ENCODE peak calls at places on chromosomes 1 and 21, in nine cellular contexts. B is dermis blood vessel endothelial cell; T is dorsolateral prefrontal cortex; D is stimulated activated CD8-positive, alpha-beta memory T cell treated with anti-CD3 and anti-CD28 coated beads, Interleukin-15, amount 100 ng/mL, for 4 hours; H is HT1080; Q is RPMI8226; K is NCI-H1105 treated with DMSO at 0.1 percent for 48 hours; J is lower leg skin; I is tibial nerve. A is an unnamed sample.

GRCh38 chr1:107378602-107379265 is 237.9 kb downstream of the NTNG1 start:
- DNase-seq in B (no peak), T (no peak), I (no peak), H (no peak), D (no peak), K (no peak), Q (no peak), J (no peak), A (peak; percentile 28)

GRCh38 chr1:22297999-22298398 is 153.7 kb upstream of the ZBTB40 start:
- DNase-seq in H (no peak), D (no peak), Q (no peak), I (no peak), J (peak; percentile 15), B (no peak), T (no peak), K (no peak), A (no peak)

GRCh38 chr1:222523852-222524251 is 24.1 kb downstream of the HHIPL2 start:
- DNase-seq in T (no peak), Q (peak; percentile 16), D (no peak), I (no peak), K (no peak), J (no peak), B (no peak), H (no peak), A (no peak)

GRCh38 chr1:109788695-109789521 is 25.2 kb upstream of the EPS8L3 start:
- DNase-seq in I (no peak), H (no peak), J (peak; percentile 72), K (no peak), B (peak; percentile 30), D (no peak), Q (peak; percentile 66), T (peak; percentile 25), A (no peak)

GRCh38 chr21:33817663-33818433 is 97.8 kb downstream of the ATP5PO start:
- DNase-seq in I (no peak), K (peak; percentile 80), B (no peak), T (no peak), J (no peak), D (no peak), Q (no peak), H (no peak), A (peak; percentile 40)

GRCh38 chr1:234768569-234769283 is 158.7 kb upstream of the IRF2BP2 start:
- DNase-seq in J (peak; percentile 61), K (no peak), Q (no peak), D (peak; percentile 73), B (no peak), H (no peak), I (no peak), T (no peak), A (no peak)

GRCh38 chr1:941588-942383 is 17.3 kb downstream of the NOC2L start:
- DNase-seq in D (no peak), J (no peak), B (peak; percentile 29), T (no peak), H (no peak), Q (peak; percentile 87), I (no peak), K (peak; percentile 78), A (peak; percentile 97)

GRCh38 chr1:93475691-93476090 is 27.8 kb downstream of the FNBP1L start:
- DNase-seq in Q (no peak), K (no peak), H (no peak), B (no peak), T (no peak), I (no peak), J (no peak), D (no peak), A (no peak)

GRCh38 chr21:43727571-43728466 is 8.9 kb downstream of the PDXK start:
- DNase-seq in Q (no peak), I (no peak), T (no peak), B (peak; percentile 35), H (no peak), D (no peak), J (no peak), K (no peak), A (no peak)

GRCh38 chr1:224430511-224431113 is 4.0 kb downstream of the WDR26 start:
- DNase-seq in K (no peak), H (peak; percentile 73), J (no peak), B (peak; percentile 76), D (no peak), I (peak; percentile 36), Q (peak; percentile 69), T (no peak), A (peak; percentile 64)

GRCh38 chr1:53662951-53663350 is 76.0 kb downstream of the GLIS1 start:
- DNase-seq in J (no peak), H (no peak), D (no peak), I (no peak), Q (no peak), T (no peak), K (no peak), B (no peak), A (no peak)

GRCh38 chr21:42039470-42039901 is 29.3 kb upstream of the ZBTB21 start:
- DNase-seq in K (no peak), D (no peak), B (no peak), Q (no peak), H (no peak), T (no peak), J (no peak), I (peak; percentile 33), A (no peak)

GRCh38 chr21:17925900-17926299 is 106.7 kb upstream of the C21orf91 start:
- DNase-seq in I (no peak), D (no peak), J (no peak), H (no peak), K (peak; percentile 64), Q (peak; percentile 38), B (peak; percentile 26), T (no peak), A (peak; percentile 26)

GRCh38 chr1:22855668-22856606 is 116.7 kb downstream of the LACTBL1 start:
- DNase-seq in I (no peak), B (no peak), T (no peak), K (no peak), H (no peak), D (no peak), J (no peak), Q (no peak), A (no peak)

GRCh38 chr21:34974162-34974981 is 74.7 kb downstream of the RUNX1 start:
- DNase-seq in B (no peak), J (no peak), H (no peak), I (no peak), D (no peak), Q (peak; percentile 88), T (no peak), K (no peak), A (no peak)

GRCh38 chr1:14875781-14876564 is 277.5 kb downstream of the KAZN start:
- DNase-seq in T (no peak), K (peak; percentile 93), H (no peak), B (no peak), J (no peak), I (no peak), D (no peak), Q (no peak), A (no peak)

GRCh38 chr1:6512245-6512907 is 20.9 kb upstream of the PLEKHG5 start:
- DNase-seq in J (no peak), I (no peak), T (no peak), H (no peak), D (no peak), Q (no peak), K (no peak), B (no peak), A (no peak)

GRCh38 chr1:209732725-209733124 is 23.1 kb upstream of the TRAF3IP3 start:
- DNase-seq in D (no peak), Q (no peak), H (no peak), K (no peak), I (no peak), T (no peak), B (no peak), J (no peak), A (no peak)

GRCh38 chr1:41341756-41342562 is 19.3 kb upstream of the FOXO6 start:
- DNase-seq in D (no peak), I (no peak), J (peak; percentile 82), Q (no peak), B (peak; percentile 68), H (no peak), K (no peak), T (no peak), A (peak; percentile 70)

GRCh38 chr1:243956448-243956847 is 94.6 kb upstream of the ZBTB18 start:
- DNase-seq in K (no peak), D (no peak), I (no peak), T (no peak), Q (no peak), B (no peak), J (no peak), H (no peak), A (no peak)

GRCh38 chr1:201503397-201504176 is 3.3 kb downstream of the CSRP1 start:
- DNase-seq in K (no peak), B (peak; percentile 97), I (no peak), T (no peak), D (no peak), Q (no peak), J (no peak), H (peak; percentile 94), A (peak; percentile 89)

GRCh38 chr1:204723131-204723787 is 37.7 kb upstream of the LRRN2 start:
- DNase-seq in K (peak; percentile 96), I (no peak), D (no peak), T (peak; percentile 54), Q (peak; percentile 76), H (no peak), J (peak; percentile 63), B (no peak), A (no peak)

GRCh38 chr1:160260436-160261382 is 1.6 kb downstream of the DCAF8 start:
- DNase-seq in J (no peak), H (peak; percentile 64), K (peak; percentile 49), T (no peak), I (no peak), D (no peak), B (peak; percentile 93), Q (peak; percentile 19), A (peak; percentile 40)

GRCh38 chr1:99580451-99580850 is 65.5 kb upstream of the PALMD start:
- DNase-seq in H (no peak), Q (no peak), J (peak; percentile 88), D (no peak), K (no peak), T (no peak), I (no peak), B (peak; percentile 33), A (no peak)

GRCh38 chr1:147389532-147390184 is 147.2 kb downstream of the CHD1L start:
- DNase-seq in H (peak; percentile 35), I (peak; percentile 12), T (no peak), J (no peak), D (no peak), Q (peak; percentile 49), K (peak; percentile 64), B (peak; percentile 63), A (peak; percentile 61)

GRCh38 chr1:247277211-247277610 is 21.3 kb downstream of the VN1R5 start:
- DNase-seq in D (no peak), H (no peak), K (no peak), I (no peak), B (no peak), T (no peak), Q (no peak), J (peak; percentile 15), A (no peak)

GRCh38 chr1:110208916-110209650 is 1.0 kb upstream of the KCNC4 start:
- DNase-seq in D (no peak), J (no peak), H (no peak), I (no peak), K (no peak), T (no peak), Q (no peak), B (peak; percentile 13), A (no peak)

GRCh38 chr1:15027515-15027948 is 126.0 kb upstream of the TMEM51 start:
- DNase-seq in Q (peak; percentile 36), K (peak; percentile 39), J (peak; percentile 96), D (no peak), T (peak; percentile 81), H (peak; percentile 63), I (peak; percentile 72), B (peak; percentile 78), A (peak; percentile 57)

GRCh38 chr21:37787456-37787855 is 128.8 kb downstream of the KCNJ6 start:
- DNase-seq in Q (no peak), B (peak; percentile 73), H (peak; percentile 73), J (no peak), K (no peak), D (no peak), I (no peak), T (no peak), A (no peak)

GRCh38 chr1:7680791-7681165 is 90.3 kb upstream of the VAMP3 start:
- DNase-seq in J (no peak), D (no peak), I (no peak), T (no peak), B (peak; percentile 14), Q (no peak), H (no peak), K (peak; percentile 63), A (peak; percentile 31)

GRCh38 chr1:161792740-161793139 is 26.6 kb downstream of the ATF6 start:
- DNase-seq in T (no peak), D (no peak), J (no peak), I (peak; percentile 68), K (peak; percentile 75), Q (peak; percentile 66), H (peak; percentile 88), B (peak; percentile 90), A (peak; percentile 85)

A was measured in A673.